ENCODE peak calls at places on chromosome 4, in ten cellular contexts. H is mucosa of gallbladder; G is stimulated activated CD4-positive, alpha-beta T cell treated with anti-CD3 and anti-CD28 coated beads, Interleukin-12 subunit alpha, Interleukin-12 subunit beta, amount 100 ng/mL, for 24 hours; L is neural crest cell; T is H1; F is H7; O is RPMI7951; X is ELR; B is activated naive CD4-positive, alpha-beta T cell treated with anti-CD3 and anti-CD28 coated beads, Interleukin-2, amount 50 U/mL, for 16 hours; M is anterior cingulate cortex. Z is an unnamed sample.

GRCh38 chr4:42906906-42907774 is 14.6 kb downstream of the GRXCR1 start:
- DNase-seq in G (no peak), L (no peak), M (no peak), O (no peak), B (no peak), F (no peak), T (no peak), X (peak; percentile 9), H (peak; percentile 11), Z (no peak)

GRCh38 chr4:156290811-156291210 is 337.1 kb upstream of the CTSO start:
- DNase-seq in T (no peak), H (no peak), M (no peak), X (no peak), B (no peak), O (no peak), G (no peak), F (no peak), L (no peak), Z (no peak)

GRCh38 chr4:76305971-76306881 is at the start of gene STBD1:
- DNase-seq in L (peak; percentile 57), O (peak; percentile 80), F (peak; percentile 93), H (peak; percentile 80), X (peak; percentile 68), G (no peak), M (peak; percentile 37), T (peak; percentile 90), B (peak; percentile 29), Z (no peak)

GRCh38 chr4:109735566-109736454 is 5.9 kb upstream of the PLA2G12A start:
- DNase-seq in H (no peak), X (no peak), T (no peak), L (no peak), O (no peak), G (no peak), B (no peak), M (no peak), F (no peak), Z (no peak)

GRCh38 chr4:153465583-153465921 is 608 bp upstream of the TMEM131L start:
- DNase-seq in B (no peak), X (peak; percentile 71), H (peak; percentile 40), F (peak; percentile 66), G (no peak), M (peak; percentile 69), L (peak; percentile 44), T (peak; percentile 78), O (peak; percentile 65), Z (no peak)

GRCh38 chr4:111781611-111782010 is 363.6 kb upstream of the FAM241A start:
- DNase-seq in B (no peak), M (no peak), H (no peak), F (no peak), X (peak; percentile 56), O (no peak), L (no peak), G (no peak), T (no peak), Z (no peak)

GRCh38 chr4:187370918-187371317 is 624.7 kb upstream of the ZFP42 start:
- DNase-seq in H (no peak), G (no peak), B (no peak), L (no peak), X (no peak), T (no peak), F (no peak), M (no peak), O (no peak), Z (no peak)

GRCh38 chr4:123104275-123104674 is 181.9 kb upstream of the NUDT6 start:
- DNase-seq in F (no peak), L (no peak), B (no peak), G (no peak), M (no peak), T (no peak), O (peak; percentile 45), X (no peak), H (no peak), Z (no peak)

GRCh38 chr4:43330288-43330687 is 437.8 kb downstream of the GRXCR1 start:
- DNase-seq in B (no peak), T (no peak), M (no peak), L (no peak), G (no peak), X (peak; percentile 62), H (no peak), O (peak; percentile 53), F (no peak), Z (no peak)

Z was measured in activated CD4-positive, alpha-beta T cell treated with anti-CD3 and anti-CD28 coated beads, Interleukin-2, amount 50 U/mL, for 24 hours.